ENCODE peak calls at places on chromosomes 1 and 21, in four cellular contexts. K is GM12878, F is HepG2, H is upper lobe of left lung. O is an unnamed sample. For H3K4me1, the result is how much of the 10 kb centered on the place peaks cover.

GRCh38 chr1:181714428-181714827 is 231.1 kb downstream of the CACNA1E start:
- ATAC-seq in F (no peak), K (no peak), H (no peak), O (no peak)

GRCh38 chr1:90106271-90106670 is 111.4 kb downstream of the ZNF326 start:
- ATAC-seq in K (no peak), H (no peak), F (no peak), O (no peak)

GRCh38 chr1:17953921-17954320 is 153.7 kb upstream of the IGSF21 start:
- ATAC-seq in K (no peak), F (no peak), H (no peak), O (no peak)

GRCh38 chr1:13730301-13730700 is 30.3 kb downstream of the PRDM2 start:
- ATAC-seq in H (no peak), K (peak), F (no peak), O (no peak)

GRCh38 chr1:55803429-55803828 is 588.3 kb upstream of the USP24 start:
- ATAC-seq in F (no peak), H (no peak), K (no peak), O (no peak)

GRCh38 chr1:201937624-201938212 is 8.6 kb downstream of the LMOD1 start:
- ATAC-seq in H (no peak), K (no peak), F (no peak), O (peak)

GRCh38 chr1:46401964-46402626 is 8.0 kb downstream of the FAAH start:
- ATAC-seq in F (peak), H (peak), K (peak), O (peak)

GRCh38 chr1:12448746-12449177 is 169.2 kb downstream of the DHRS3 start:
- ATAC-seq in K (peak), F (no peak), H (peak), O (peak)

GRCh38 chr21:38493549-38494253 is 4.6 kb downstream of the ERG start:
- ATAC-seq in H (no peak), K (no peak), F (no peak), O (no peak)

GRCh38 chr1:159869173-159869572 is 6.7 kb upstream of the VSIG8 start:
- ATAC-seq in F (no peak), K (peak), H (no peak), O (no peak)

GRCh38 chr1:222462598-222462997 is 85.3 kb downstream of the HHIPL2 start:
- ATAC-seq in K (no peak), F (no peak), H (no peak), O (no peak)

GRCh38 chr1:222465211-222466041 is 82.5 kb downstream of the HHIPL2 start:
- ATAC-seq in F (peak), K (peak), H (peak), O (peak)

GRCh38 chr1:222463059-222463730 is 84.7 kb downstream of the HHIPL2 start:
- ATAC-seq in K (no peak), H (no peak), F (no peak), O (no peak)

GRCh38 chr1:222466150-222466865 is 81.6 kb downstream of the HHIPL2 start:
- ATAC-seq in F (peak), H (no peak), K (no peak), O (no peak)

DNA sequence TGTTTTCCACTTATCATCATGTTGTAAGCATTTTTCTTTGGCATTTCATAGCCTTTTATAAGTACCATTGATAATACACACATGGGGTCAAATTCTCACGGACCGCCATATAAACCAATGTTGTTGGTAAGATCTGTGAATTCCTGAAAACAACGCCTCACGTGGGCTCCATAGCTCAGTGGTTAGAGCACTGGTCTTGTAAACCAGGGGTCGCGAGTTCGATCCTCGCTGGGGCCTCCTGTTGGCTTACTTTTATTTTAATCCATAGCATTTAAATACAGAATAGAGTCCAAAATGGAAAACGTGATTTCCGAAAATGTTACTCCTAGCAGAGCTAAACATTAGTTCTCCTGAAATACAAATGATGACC is 83.1 kb downstream of the HHIPL2 start:
- ATAC-seq in H (peak), K (peak), F (no peak), O (no peak)
- TF ChIP-seq EP300 in H (no peak), K (no peak), F (no peak), O (no peak)

GRCh38 chr1:200226969-200227303 is 182.9 kb downstream of the ZNF281 start:
- ATAC-seq in F (no peak), K (peak), H (no peak), O (no peak)

GRCh38 chr1:200228081-200228480 is 181.8 kb downstream of the ZNF281 start:
- ATAC-seq in F (no peak), H (no peak), K (no peak), O (no peak)

GRCh38 chr1:200234938-200235337 is 174.9 kb downstream of the ZNF281 start:
- ATAC-seq in K (no peak), H (no peak), F (no peak), O (no peak)

GRCh38 chr1:200233393-200233792 is 176.4 kb downstream of the ZNF281 start:
- ATAC-seq in F (no peak), K (no peak), H (no peak), O (no peak)

GRCh38 chr1:200231787-200232222 is 178.0 kb downstream of the ZNF281 start:
- ATAC-seq in H (no peak), K (no peak), F (no peak), O (no peak)
- TF ChIP-seq CTCF in H (no peak), K (no peak), F (no peak), O (no peak)

GRCh38 chr1:23395162-23395724 is 25.6 kb upstream of the ZNF436 start:
- ATAC-seq in K (no peak), F (no peak), H (no peak), O (no peak)

GRCh38 chr1:23395849-23396248 is 26.2 kb upstream of the ZNF436 start:
- ATAC-seq in K (no peak), H (no peak), F (no peak), O (no peak)

GRCh38 chr1:23394664-23395063 is 25.0 kb upstream of the ZNF436 start:
- ATAC-seq in H (peak), K (no peak), F (peak), O (peak)

GRCh38 chr1:23393706-23394105 is 24.1 kb upstream of the ZNF436 start:
- ATAC-seq in F (no peak), K (no peak), H (peak), O (peak)

DNA sequence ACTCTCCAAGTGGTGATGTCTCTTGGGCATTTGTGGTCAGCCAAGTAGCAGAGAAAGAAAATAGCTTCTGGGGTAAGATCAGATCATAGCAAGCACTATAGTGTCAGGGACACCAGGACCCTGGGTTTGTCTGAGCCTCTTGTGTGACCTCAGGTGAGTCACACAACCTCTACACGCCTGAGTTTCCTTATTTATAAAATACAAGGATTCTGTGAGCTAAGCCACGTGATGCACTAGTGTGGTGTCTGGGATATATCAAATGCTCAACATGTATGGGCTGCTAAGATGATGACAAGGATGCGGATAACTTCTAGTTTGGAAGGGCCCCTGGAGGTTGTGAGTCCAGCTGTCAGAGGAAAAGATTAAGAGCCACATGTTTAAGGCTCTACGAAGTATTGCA is 24.5 kb upstream of the ZNF436 start:
- ATAC-seq in H (peak), K (no peak), F (no peak), O (peak)
- H3K4me1 ChIP-seq in H (under half), K (under half), F (under half), O (under half)

GRCh38 chr1:88892146-88892877 is 945 bp upstream of the GTF2B start:
- ATAC-seq in F (peak), K (no peak), H (peak), O (no peak)

GRCh38 chr1:88888755-88889154 is 2.6 kb downstream of the GTF2B start:
- ATAC-seq in H (no peak), K (peak), F (no peak), O (no peak)

GRCh38 chr1:88890790-88891317 is 513 bp downstream of the GTF2B start:
- ATAC-seq in H (peak), K (peak), F (peak), O (no peak)

GRCh38 chr1:88885933-88886332 is 5.4 kb downstream of the GTF2B start:
- ATAC-seq in F (no peak), H (no peak), K (no peak), O (no peak)

DNA sequence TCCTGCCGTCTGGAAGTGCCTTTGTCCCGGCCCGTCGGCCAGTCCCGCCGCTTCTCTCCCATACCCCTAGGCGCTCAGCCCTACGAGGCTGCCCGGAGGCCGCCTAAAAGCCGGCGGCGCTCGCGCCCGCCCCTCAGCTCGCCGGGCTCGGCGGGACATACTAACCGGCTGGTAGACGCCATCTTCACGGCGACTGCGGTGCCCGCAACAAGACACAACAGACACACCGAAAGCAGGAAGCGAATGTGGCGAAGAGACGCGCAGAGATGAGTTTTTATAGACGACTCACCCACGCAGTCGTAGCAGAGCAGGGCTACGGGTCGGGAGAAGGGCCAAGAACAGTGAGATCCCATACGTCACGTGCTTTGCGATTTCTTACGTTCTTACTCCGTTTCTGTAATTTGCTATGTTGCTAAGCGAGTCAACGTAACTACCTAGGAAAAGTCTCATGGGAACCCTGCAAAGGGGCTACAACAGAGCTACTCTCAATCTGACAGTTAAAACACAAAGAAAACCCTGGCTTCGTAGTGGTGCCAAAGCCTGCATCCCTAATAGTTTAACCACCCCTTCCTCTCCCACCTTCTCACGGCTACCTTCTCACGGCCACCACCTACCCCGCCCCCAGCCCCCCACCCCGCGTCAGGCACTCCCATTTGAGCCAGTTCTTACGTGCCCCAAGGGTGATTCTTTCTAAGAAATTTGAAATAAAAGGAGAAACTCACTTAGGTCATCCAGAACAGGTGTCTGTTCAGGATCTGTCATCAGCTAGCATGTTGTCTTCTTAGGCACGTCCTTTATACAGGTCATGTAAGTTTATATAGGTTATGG is at the start of gene GTF2B:
- ATAC-seq in F (peak), H (peak), K (peak), O (peak)
- TF ChIP-seq EP300 in F (peak), H (no peak), K (no peak), O (no peak)

DNA sequence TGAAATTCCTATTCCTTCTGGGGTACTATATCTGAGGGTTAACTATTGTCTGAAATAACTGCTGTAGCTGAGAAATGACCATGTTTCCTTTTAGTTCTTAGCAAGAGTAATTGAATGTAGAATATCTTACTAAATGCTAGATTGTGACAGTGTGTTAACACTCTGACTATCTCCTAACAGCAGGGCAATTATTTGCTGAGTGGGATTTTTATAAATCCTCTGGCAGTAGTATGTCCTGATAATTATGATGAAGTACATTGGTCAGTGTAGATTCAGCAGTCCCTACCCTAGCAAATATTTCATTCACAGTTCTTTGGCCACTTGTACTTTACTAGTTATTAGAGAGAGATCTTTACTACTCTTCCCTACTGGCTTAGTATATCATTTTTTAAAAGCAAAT is 138.6 kb downstream of the SPATA17 start:
- ATAC-seq in H (no peak), K (no peak), F (no peak), O (no peak)
- TF ChIP-seq CTCF in H (no peak), K (no peak), F (no peak), O (no peak)

DNA sequence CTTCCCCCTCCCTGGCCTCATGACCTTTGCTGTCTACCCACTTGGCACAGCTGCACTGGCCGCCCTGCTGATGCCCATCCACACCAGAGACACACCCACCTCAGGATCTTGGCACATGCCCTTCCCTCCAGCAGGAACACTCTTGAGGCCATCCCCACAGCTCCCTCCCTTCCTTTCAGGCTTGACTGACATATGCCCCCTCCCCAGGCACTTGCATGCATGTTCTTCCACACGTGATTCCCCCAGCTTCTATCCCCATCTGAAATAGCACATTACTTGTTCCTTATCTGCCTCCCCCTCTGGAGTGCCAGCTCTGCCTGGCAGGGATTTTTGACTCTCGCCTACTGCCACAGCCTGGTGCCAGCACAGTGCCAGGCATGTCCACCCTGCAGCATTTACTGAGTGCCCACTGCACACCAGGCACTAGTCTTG is 98.5 kb upstream of the SLC25A33 start:
- ATAC-seq in F (no peak), H (no peak), K (no peak), O (no peak)
- H3K4me1 ChIP-seq in F (half or more), H (under half), K (under half), O (under half)

O was measured in gastroesophageal sphincter.